ENCODE peak calls at places on chromosomes 3 and 15, in eight cellular contexts. One of them, this sample, is unnamed.

GRCh38 chr3:136893848-136894443 is 31.9 kb downstream of the NCK1 start:
- DNase-seq in DMS79 treated with DMSO at 0.1 percent for 48 hours: no peak
- DNase-seq in SW480: no peak
- DNase-seq in SK-N-DZ: no peak
- DNase-seq in stimulated activated CD4-positive, alpha-beta T cell treated with anti-CD3 and anti-CD28 coated beads, Interleukin-12 subunit alpha, Interleukin-12 subunit beta, amount 100 ng/mL, for 24 hours: no peak
- DNase-seq in osteocyte: no peak
- DNase-seq in C1 segment of cervical spinal cord: no peak
- DNase-seq in GM12892: no peak
- DNase-seq in this sample: peak; percentile 68

GRCh38 chr3:194330579-194330978 is 20.5 kb downstream of the CPN2 start:
- DNase-seq in DMS79 treated with DMSO at 0.1 percent for 48 hours: no peak
- DNase-seq in SW480: no peak
- DNase-seq in SK-N-DZ: no peak
- DNase-seq in stimulated activated CD4-positive, alpha-beta T cell treated with anti-CD3 and anti-CD28 coated beads, Interleukin-12 subunit alpha, Interleukin-12 subunit beta, amount 100 ng/mL, for 24 hours: no peak
- DNase-seq in osteocyte: no peak
- DNase-seq in C1 segment of cervical spinal cord: no peak
- DNase-seq in GM12892: no peak
- DNase-seq in this sample: peak; percentile 53

GRCh38 chr3:29581311-29581710 is 300.4 kb downstream of the RBMS3 start:
- DNase-seq in DMS79 treated with DMSO at 0.1 percent for 48 hours: no peak
- DNase-seq in SW480: no peak
- DNase-seq in SK-N-DZ: no peak
- DNase-seq in stimulated activated CD4-positive, alpha-beta T cell treated with anti-CD3 and anti-CD28 coated beads, Interleukin-12 subunit alpha, Interleukin-12 subunit beta, amount 100 ng/mL, for 24 hours: no peak
- DNase-seq in osteocyte: no peak
- DNase-seq in C1 segment of cervical spinal cord: no peak
- DNase-seq in GM12892: no peak
- DNase-seq in this sample: no peak

GRCh38 chr3:21294768-21295167 is 456.2 kb downstream of the ZNF385D start:
- DNase-seq in DMS79 treated with DMSO at 0.1 percent for 48 hours: no peak
- DNase-seq in SW480: no peak
- DNase-seq in SK-N-DZ: no peak
- DNase-seq in stimulated activated CD4-positive, alpha-beta T cell treated with anti-CD3 and anti-CD28 coated beads, Interleukin-12 subunit alpha, Interleukin-12 subunit beta, amount 100 ng/mL, for 24 hours: no peak
- DNase-seq in osteocyte: no peak
- DNase-seq in C1 segment of cervical spinal cord: no peak
- DNase-seq in GM12892: no peak
- DNase-seq in this sample: peak; percentile 45

GRCh38 chr15:56208641-56209155 is 35.0 kb downstream of the RFX7 start:
- DNase-seq in DMS79 treated with DMSO at 0.1 percent for 48 hours: no peak
- DNase-seq in SW480: no peak
- DNase-seq in SK-N-DZ: no peak
- DNase-seq in stimulated activated CD4-positive, alpha-beta T cell treated with anti-CD3 and anti-CD28 coated beads, Interleukin-12 subunit alpha, Interleukin-12 subunit beta, amount 100 ng/mL, for 24 hours: no peak
- DNase-seq in osteocyte: no peak
- DNase-seq in C1 segment of cervical spinal cord: no peak
- DNase-seq in GM12892: no peak
- DNase-seq in this sample: no peak

GRCh38 chr3:52185311-52185710 is 12.6 kb upstream of the ALAS1 start:
- DNase-seq in DMS79 treated with DMSO at 0.1 percent for 48 hours: no peak
- DNase-seq in SW480: no peak
- DNase-seq in SK-N-DZ: no peak
- DNase-seq in stimulated activated CD4-positive, alpha-beta T cell treated with anti-CD3 and anti-CD28 coated beads, Interleukin-12 subunit alpha, Interleukin-12 subunit beta, amount 100 ng/mL, for 24 hours: no peak
- DNase-seq in osteocyte: no peak
- DNase-seq in C1 segment of cervical spinal cord: no peak
- DNase-seq in GM12892: no peak
- DNase-seq in this sample: no peak

GRCh38 chr15:34721157-34721801 is 33.5 kb downstream of the GJD2 start:
- DNase-seq in DMS79 treated with DMSO at 0.1 percent for 48 hours: no peak
- DNase-seq in SW480: no peak
- DNase-seq in SK-N-DZ: no peak
- DNase-seq in stimulated activated CD4-positive, alpha-beta T cell treated with anti-CD3 and anti-CD28 coated beads, Interleukin-12 subunit alpha, Interleukin-12 subunit beta, amount 100 ng/mL, for 24 hours: no peak
- DNase-seq in osteocyte: no peak
- DNase-seq in C1 segment of cervical spinal cord: no peak
- DNase-seq in GM12892: no peak
- DNase-seq in this sample: no peak

GRCh38 chr3:187783098-187783497 is 37.8 kb upstream of the BCL6 start:
- DNase-seq in DMS79 treated with DMSO at 0.1 percent for 48 hours: no peak
- DNase-seq in SW480: no peak
- DNase-seq in SK-N-DZ: no peak
- DNase-seq in stimulated activated CD4-positive, alpha-beta T cell treated with anti-CD3 and anti-CD28 coated beads, Interleukin-12 subunit alpha, Interleukin-12 subunit beta, amount 100 ng/mL, for 24 hours: no peak
- DNase-seq in osteocyte: no peak
- DNase-seq in C1 segment of cervical spinal cord: no peak
- DNase-seq in GM12892: no peak
- DNase-seq in this sample: peak; percentile 86

GRCh38 chr3:196688349-196688748 is 23.7 kb downstream of the CEP19 start:
- DNase-seq in DMS79 treated with DMSO at 0.1 percent for 48 hours: no peak
- DNase-seq in SW480: no peak
- DNase-seq in SK-N-DZ: no peak
- DNase-seq in stimulated activated CD4-positive, alpha-beta T cell treated with anti-CD3 and anti-CD28 coated beads, Interleukin-12 subunit alpha, Interleukin-12 subunit beta, amount 100 ng/mL, for 24 hours: no peak
- DNase-seq in osteocyte: no peak
- DNase-seq in C1 segment of cervical spinal cord: no peak
- DNase-seq in GM12892: no peak
- DNase-seq in this sample: no peak

GRCh38 chr3:106678657-106679390 is 698.4 kb upstream of the CCDC54 start:
- DNase-seq in DMS79 treated with DMSO at 0.1 percent for 48 hours: no peak
- DNase-seq in SW480: no peak
- DNase-seq in SK-N-DZ: no peak
- DNase-seq in stimulated activated CD4-positive, alpha-beta T cell treated with anti-CD3 and anti-CD28 coated beads, Interleukin-12 subunit alpha, Interleukin-12 subunit beta, amount 100 ng/mL, for 24 hours: no peak
- DNase-seq in osteocyte: no peak
- DNase-seq in C1 segment of cervical spinal cord: no peak
- DNase-seq in GM12892: no peak
- DNase-seq in this sample: no peak

GRCh38 chr3:27805282-27805681 is 83.2 kb upstream of the EOMES start:
- DNase-seq in DMS79 treated with DMSO at 0.1 percent for 48 hours: no peak
- DNase-seq in SW480: no peak
- DNase-seq in SK-N-DZ: no peak
- DNase-seq in stimulated activated CD4-positive, alpha-beta T cell treated with anti-CD3 and anti-CD28 coated beads, Interleukin-12 subunit alpha, Interleukin-12 subunit beta, amount 100 ng/mL, for 24 hours: no peak
- DNase-seq in osteocyte: no peak
- DNase-seq in C1 segment of cervical spinal cord: no peak
- DNase-seq in GM12892: no peak
- DNase-seq in this sample: no peak

GRCh38 chr3:66485291-66485968 is 15.4 kb downstream of the LRIG1 start:
- DNase-seq in DMS79 treated with DMSO at 0.1 percent for 48 hours: no peak
- DNase-seq in SW480: no peak
- DNase-seq in SK-N-DZ: no peak
- DNase-seq in stimulated activated CD4-positive, alpha-beta T cell treated with anti-CD3 and anti-CD28 coated beads, Interleukin-12 subunit alpha, Interleukin-12 subunit beta, amount 100 ng/mL, for 24 hours: no peak
- DNase-seq in osteocyte: no peak
- DNase-seq in C1 segment of cervical spinal cord: no peak
- DNase-seq in GM12892: no peak
- DNase-seq in this sample: no peak

GRCh38 chr15:57061281-57061680 is 142.8 kb downstream of the TCF12 start:
- DNase-seq in DMS79 treated with DMSO at 0.1 percent for 48 hours: no peak
- DNase-seq in SW480: no peak
- DNase-seq in SK-N-DZ: no peak
- DNase-seq in stimulated activated CD4-positive, alpha-beta T cell treated with anti-CD3 and anti-CD28 coated beads, Interleukin-12 subunit alpha, Interleukin-12 subunit beta, amount 100 ng/mL, for 24 hours: no peak
- DNase-seq in osteocyte: no peak
- DNase-seq in C1 segment of cervical spinal cord: no peak
- DNase-seq in GM12892: no peak
- DNase-seq in this sample: peak; percentile 72

GRCh38 chr15:92625297-92625980 is 30.1 kb downstream of the FAM174B start:
- DNase-seq in DMS79 treated with DMSO at 0.1 percent for 48 hours: no peak
- DNase-seq in SW480: no peak
- DNase-seq in SK-N-DZ: no peak
- DNase-seq in stimulated activated CD4-positive, alpha-beta T cell treated with anti-CD3 and anti-CD28 coated beads, Interleukin-12 subunit alpha, Interleukin-12 subunit beta, amount 100 ng/mL, for 24 hours: no peak
- DNase-seq in osteocyte: no peak
- DNase-seq in C1 segment of cervical spinal cord: no peak
- DNase-seq in GM12892: no peak
- DNase-seq in this sample: peak; percentile 52

GRCh38 chr3:127688416-127689265 is 15.9 kb downstream of the ABTB1 start:
- DNase-seq in DMS79 treated with DMSO at 0.1 percent for 48 hours: peak; percentile 19
- DNase-seq in SW480: no peak
- DNase-seq in SK-N-DZ: no peak
- DNase-seq in stimulated activated CD4-positive, alpha-beta T cell treated with anti-CD3 and anti-CD28 coated beads, Interleukin-12 subunit alpha, Interleukin-12 subunit beta, amount 100 ng/mL, for 24 hours: no peak
- DNase-seq in osteocyte: no peak
- DNase-seq in C1 segment of cervical spinal cord: no peak
- DNase-seq in GM12892: no peak
- DNase-seq in this sample: no peak

GRCh38 chr3:71497367-71497925 is 86.1 kb downstream of the FOXP1 start:
- DNase-seq in DMS79 treated with DMSO at 0.1 percent for 48 hours: no peak
- DNase-seq in SW480: no peak
- DNase-seq in SK-N-DZ: no peak
- DNase-seq in stimulated activated CD4-positive, alpha-beta T cell treated with anti-CD3 and anti-CD28 coated beads, Interleukin-12 subunit alpha, Interleukin-12 subunit beta, amount 100 ng/mL, for 24 hours: no peak
- DNase-seq in osteocyte: no peak
- DNase-seq in C1 segment of cervical spinal cord: no peak
- DNase-seq in GM12892: no peak
- DNase-seq in this sample: no peak

GRCh38 chr3:175270199-175270837 is 411.2 kb downstream of the NAALADL2 start:
- DNase-seq in DMS79 treated with DMSO at 0.1 percent for 48 hours: peak; percentile 76
- DNase-seq in SW480: no peak
- DNase-seq in SK-N-DZ: peak; percentile 1
- DNase-seq in stimulated activated CD4-positive, alpha-beta T cell treated with anti-CD3 and anti-CD28 coated beads, Interleukin-12 subunit alpha, Interleukin-12 subunit beta, amount 100 ng/mL, for 24 hours: no peak
- DNase-seq in osteocyte: no peak
- DNase-seq in C1 segment of cervical spinal cord: no peak
- DNase-seq in GM12892: no peak
- DNase-seq in this sample: no peak

This sample was measured in kidney tubule cell.